ENCODE peak calls at places on chromosome 12, in five cellular contexts. One of them, this sample, is unnamed.

GRCh38 chr12:6437586-6437985 is 7.2 kb upstream of the CD27 start:
- DNase-seq in NCI-H2171: no peak
- DNase-seq in posterior cingulate gyrus: no peak
- DNase-seq in NCI-H2081: no peak
- DNase-seq in activated CD4-positive, CD25-positive, alpha-beta regulatory T cell treated with anti-CD3 and anti-CD28 coated beads, Interleukin-2, amount 50 U/mL, for 72 hours: peak
- DNase-seq in this sample: no peak

GRCh38 chr12:47251919-47252318 is 172.2 kb upstream of the AMIGO2 start:
- DNase-seq in activated CD4-positive, CD25-positive, alpha-beta regulatory T cell treated with anti-CD3 and anti-CD28 coated beads, Interleukin-2, amount 50 U/mL, for 72 hours: no peak
- DNase-seq in NCI-H2081: no peak
- DNase-seq in NCI-H2171: no peak
- DNase-seq in posterior cingulate gyrus: no peak
- DNase-seq in this sample: no peak

GRCh38 chr12:6608592-6609311 is 1.6 kb upstream of the CHD4 start:
- DNase-seq in NCI-H2081: no peak
- DNase-seq in activated CD4-positive, CD25-positive, alpha-beta regulatory T cell treated with anti-CD3 and anti-CD28 coated beads, Interleukin-2, amount 50 U/mL, for 72 hours: no peak
- DNase-seq in posterior cingulate gyrus: no peak
- DNase-seq in NCI-H2171: no peak
- DNase-seq in this sample: no peak

GRCh38 chr12:532908-533565 is 73.3 kb downstream of the B4GALNT3 start:
- DNase-seq in NCI-H2081: no peak
- DNase-seq in NCI-H2171: no peak
- DNase-seq in posterior cingulate gyrus: no peak
- DNase-seq in activated CD4-positive, CD25-positive, alpha-beta regulatory T cell treated with anti-CD3 and anti-CD28 coated beads, Interleukin-2, amount 50 U/mL, for 72 hours: no peak
- DNase-seq in this sample: peak

GRCh38 chr12:26845057-26845666 is 12.2 kb upstream of the ITPR2 start:
- DNase-seq in NCI-H2081: no peak
- DNase-seq in NCI-H2171: no peak
- DNase-seq in posterior cingulate gyrus: peak
- DNase-seq in activated CD4-positive, CD25-positive, alpha-beta regulatory T cell treated with anti-CD3 and anti-CD28 coated beads, Interleukin-2, amount 50 U/mL, for 72 hours: no peak
- DNase-seq in this sample: peak

GRCh38 chr12:41645624-41646023 is 457.5 kb downstream of the PDZRN4 start:
- DNase-seq in NCI-H2171: no peak
- DNase-seq in posterior cingulate gyrus: no peak
- DNase-seq in activated CD4-positive, CD25-positive, alpha-beta regulatory T cell treated with anti-CD3 and anti-CD28 coated beads, Interleukin-2, amount 50 U/mL, for 72 hours: no peak
- DNase-seq in NCI-H2081: no peak
- DNase-seq in this sample: no peak

GRCh38 chr12:31672521-31672920 is 13.0 kb downstream of the ETFBKMT start:
- DNase-seq in posterior cingulate gyrus: no peak
- DNase-seq in NCI-H2081: no peak
- DNase-seq in activated CD4-positive, CD25-positive, alpha-beta regulatory T cell treated with anti-CD3 and anti-CD28 coated beads, Interleukin-2, amount 50 U/mL, for 72 hours: no peak
- DNase-seq in NCI-H2171: no peak
- DNase-seq in this sample: no peak

GRCh38 chr12:118356809-118357326 is 15.8 kb downstream of the TAOK3 start:
- DNase-seq in NCI-H2081: no peak
- DNase-seq in activated CD4-positive, CD25-positive, alpha-beta regulatory T cell treated with anti-CD3 and anti-CD28 coated beads, Interleukin-2, amount 50 U/mL, for 72 hours: no peak
- DNase-seq in posterior cingulate gyrus: no peak
- DNase-seq in NCI-H2171: no peak
- DNase-seq in this sample: peak

GRCh38 chr12:42261708-42262107 is 23.7 kb upstream of the YAF2 start:
- DNase-seq in NCI-H2171: no peak
- DNase-seq in NCI-H2081: no peak
- DNase-seq in posterior cingulate gyrus: no peak
- DNase-seq in activated CD4-positive, CD25-positive, alpha-beta regulatory T cell treated with anti-CD3 and anti-CD28 coated beads, Interleukin-2, amount 50 U/mL, for 72 hours: no peak
- DNase-seq in this sample: no peak

GRCh38 chr12:7781274-7781673 is 7.9 kb upstream of the NANOG start:
- DNase-seq in NCI-H2081: no peak
- DNase-seq in activated CD4-positive, CD25-positive, alpha-beta regulatory T cell treated with anti-CD3 and anti-CD28 coated beads, Interleukin-2, amount 50 U/mL, for 72 hours: no peak
- DNase-seq in NCI-H2171: no peak
- DNase-seq in posterior cingulate gyrus: no peak
- DNase-seq in this sample: no peak

GRCh38 chr12:27119797-27120196 is 37.4 kb upstream of the C12orf71 start:
- DNase-seq in activated CD4-positive, CD25-positive, alpha-beta regulatory T cell treated with anti-CD3 and anti-CD28 coated beads, Interleukin-2, amount 50 U/mL, for 72 hours: no peak
- DNase-seq in NCI-H2081: no peak
- DNase-seq in NCI-H2171: no peak
- DNase-seq in posterior cingulate gyrus: no peak
- DNase-seq in this sample: no peak

GRCh38 chr12:98373019-98373554 is 142.3 kb upstream of the TMPO start:
- DNase-seq in NCI-H2081: peak
- DNase-seq in NCI-H2171: peak
- DNase-seq in activated CD4-positive, CD25-positive, alpha-beta regulatory T cell treated with anti-CD3 and anti-CD28 coated beads, Interleukin-2, amount 50 U/mL, for 72 hours: no peak
- DNase-seq in posterior cingulate gyrus: no peak
- DNase-seq in this sample: peak

GRCh38 chr12:116431677-116432300 is 127.4 kb upstream of the MAP1LC3B2 start:
- DNase-seq in NCI-H2081: no peak
- DNase-seq in activated CD4-positive, CD25-positive, alpha-beta regulatory T cell treated with anti-CD3 and anti-CD28 coated beads, Interleukin-2, amount 50 U/mL, for 72 hours: no peak
- DNase-seq in NCI-H2171: no peak
- DNase-seq in posterior cingulate gyrus: no peak
- DNase-seq in this sample: no peak

GRCh38 chr12:2273288-2273687 is 220.5 kb downstream of the CACNA1C start:
- DNase-seq in NCI-H2081: no peak
- DNase-seq in activated CD4-positive, CD25-positive, alpha-beta regulatory T cell treated with anti-CD3 and anti-CD28 coated beads, Interleukin-2, amount 50 U/mL, for 72 hours: no peak
- DNase-seq in posterior cingulate gyrus: no peak
- DNase-seq in NCI-H2171: no peak
- DNase-seq in this sample: no peak

GRCh38 chr12:65454115-65454823 is 175.8 kb downstream of the MSRB3 start:
- DNase-seq in NCI-H2171: no peak
- DNase-seq in NCI-H2081: no peak
- DNase-seq in posterior cingulate gyrus: no peak
- DNase-seq in activated CD4-positive, CD25-positive, alpha-beta regulatory T cell treated with anti-CD3 and anti-CD28 coated beads, Interleukin-2, amount 50 U/mL, for 72 hours: no peak
- DNase-seq in this sample: no peak

GRCh38 chr12:121814429-121815119 is 10.8 kb downstream of the SETD1B start:
- DNase-seq in activated CD4-positive, CD25-positive, alpha-beta regulatory T cell treated with anti-CD3 and anti-CD28 coated beads, Interleukin-2, amount 50 U/mL, for 72 hours: no peak
- DNase-seq in NCI-H2081: no peak
- DNase-seq in NCI-H2171: no peak
- DNase-seq in posterior cingulate gyrus: no peak
- DNase-seq in this sample: no peak

GRCh38 chr12:6273931-6274687 is 36.4 kb upstream of the PLEKHG6 start:
- DNase-seq in posterior cingulate gyrus: no peak
- DNase-seq in NCI-H2171: no peak
- DNase-seq in activated CD4-positive, CD25-positive, alpha-beta regulatory T cell treated with anti-CD3 and anti-CD28 coated beads, Interleukin-2, amount 50 U/mL, for 72 hours: no peak
- DNase-seq in NCI-H2081: no peak
- DNase-seq in this sample: no peak

GRCh38 chr12:98639526-98639925 is 5.1 kb downstream of the IKBIP start:
- DNase-seq in NCI-H2081: no peak
- DNase-seq in activated CD4-positive, CD25-positive, alpha-beta regulatory T cell treated with anti-CD3 and anti-CD28 coated beads, Interleukin-2, amount 50 U/mL, for 72 hours: no peak
- DNase-seq in NCI-H2171: no peak
- DNase-seq in posterior cingulate gyrus: no peak
- DNase-seq in this sample: no peak

GRCh38 chr12:113912761-113913295 is 53.3 kb downstream of the RBM19 start:
- DNase-seq in activated CD4-positive, CD25-positive, alpha-beta regulatory T cell treated with anti-CD3 and anti-CD28 coated beads, Interleukin-2, amount 50 U/mL, for 72 hours: peak
- DNase-seq in NCI-H2081: peak
- DNase-seq in posterior cingulate gyrus: peak
- DNase-seq in NCI-H2171: peak
- DNase-seq in this sample: peak

GRCh38 chr12:106133136-106134087 is 5.3 kb downstream of the NUAK1 start:
- DNase-seq in activated CD4-positive, CD25-positive, alpha-beta regulatory T cell treated with anti-CD3 and anti-CD28 coated beads, Interleukin-2, amount 50 U/mL, for 72 hours: no peak
- DNase-seq in NCI-H2171: no peak
- DNase-seq in posterior cingulate gyrus: no peak
- DNase-seq in NCI-H2081: no peak
- DNase-seq in this sample: peak

GRCh38 chr12:89960011-89960507 is 251.4 kb upstream of the ATP2B1 start:
- DNase-seq in posterior cingulate gyrus: no peak
- DNase-seq in NCI-H2081: no peak
- DNase-seq in activated CD4-positive, CD25-positive, alpha-beta regulatory T cell treated with anti-CD3 and anti-CD28 coated beads, Interleukin-2, amount 50 U/mL, for 72 hours: no peak
- DNase-seq in NCI-H2171: no peak
- DNase-seq in this sample: peak

GRCh38 chr12:91119089-91119488 is 7.8 kb upstream of the LUM start:
- DNase-seq in posterior cingulate gyrus: no peak
- DNase-seq in NCI-H2171: no peak
- DNase-seq in activated CD4-positive, CD25-positive, alpha-beta regulatory T cell treated with anti-CD3 and anti-CD28 coated beads, Interleukin-2, amount 50 U/mL, for 72 hours: no peak
- DNase-seq in NCI-H2081: no peak
- DNase-seq in this sample: peak

GRCh38 chr12:49865109-49865781 is 22.3 kb upstream of the BCDIN3D start:
- DNase-seq in posterior cingulate gyrus: no peak
- DNase-seq in NCI-H2171: no peak
- DNase-seq in activated CD4-positive, CD25-positive, alpha-beta regulatory T cell treated with anti-CD3 and anti-CD28 coated beads, Interleukin-2, amount 50 U/mL, for 72 hours: no peak
- DNase-seq in NCI-H2081: no peak
- DNase-seq in this sample: no peak

GRCh38 chr12:23560611-23561010 is 388.9 kb downstream of the SOX5 start:
- DNase-seq in NCI-H2171: no peak
- DNase-seq in NCI-H2081: no peak
- DNase-seq in activated CD4-positive, CD25-positive, alpha-beta regulatory T cell treated with anti-CD3 and anti-CD28 coated beads, Interleukin-2, amount 50 U/mL, for 72 hours: no peak
- DNase-seq in posterior cingulate gyrus: no peak
- DNase-seq in this sample: no peak

GRCh38 chr12:95784286-95784685 is 6.3 kb downstream of the NTN4 start:
- DNase-seq in NCI-H2081: no peak
- DNase-seq in activated CD4-positive, CD25-positive, alpha-beta regulatory T cell treated with anti-CD3 and anti-CD28 coated beads, Interleukin-2, amount 50 U/mL, for 72 hours: no peak
- DNase-seq in posterior cingulate gyrus: no peak
- DNase-seq in NCI-H2171: no peak
- DNase-seq in this sample: peak

GRCh38 chr12:122021193-122021821 is 377 bp upstream of the BCL7A start:
- DNase-seq in activated CD4-positive, CD25-positive, alpha-beta regulatory T cell treated with anti-CD3 and anti-CD28 coated beads, Interleukin-2, amount 50 U/mL, for 72 hours: no peak
- DNase-seq in NCI-H2171: no peak
- DNase-seq in NCI-H2081: peak
- DNase-seq in posterior cingulate gyrus: no peak
- DNase-seq in this sample: peak

GRCh38 chr12:69837191-69838085 is 12.4 kb downstream of the MYRFL start:
- DNase-seq in posterior cingulate gyrus: no peak
- DNase-seq in NCI-H2081: no peak
- DNase-seq in NCI-H2171: no peak
- DNase-seq in activated CD4-positive, CD25-positive, alpha-beta regulatory T cell treated with anti-CD3 and anti-CD28 coated beads, Interleukin-2, amount 50 U/mL, for 72 hours: no peak
- DNase-seq in this sample: no peak

GRCh38 chr12:50599366-50600095 is 94.7 kb downstream of the DIP2B start:
- DNase-seq in posterior cingulate gyrus: no peak
- DNase-seq in NCI-H2171: no peak
- DNase-seq in activated CD4-positive, CD25-positive, alpha-beta regulatory T cell treated with anti-CD3 and anti-CD28 coated beads, Interleukin-2, amount 50 U/mL, for 72 hours: no peak
- DNase-seq in NCI-H2081: no peak
- DNase-seq in this sample: no peak

GRCh38 chr12:115485967-115486366 is 791.5 kb downstream of the MED13L start:
- DNase-seq in NCI-H2081: no peak
- DNase-seq in posterior cingulate gyrus: no peak
- DNase-seq in NCI-H2171: no peak
- DNase-seq in activated CD4-positive, CD25-positive, alpha-beta regulatory T cell treated with anti-CD3 and anti-CD28 coated beads, Interleukin-2, amount 50 U/mL, for 72 hours: no peak
- DNase-seq in this sample: no peak

GRCh38 chr12:128365831-128366231 is 98.9 kb downstream of the TMEM132C start:
- DNase-seq in NCI-H2171: no peak
- DNase-seq in posterior cingulate gyrus: peak
- DNase-seq in activated CD4-positive, CD25-positive, alpha-beta regulatory T cell treated with anti-CD3 and anti-CD28 coated beads, Interleukin-2, amount 50 U/mL, for 72 hours: no peak
- DNase-seq in NCI-H2081: no peak
- DNase-seq in this sample: no peak

GRCh38 chr12:47844264-47845020 is 24.7 kb upstream of the HDAC7 start:
- DNase-seq in NCI-H2171: no peak
- DNase-seq in posterior cingulate gyrus: peak
- DNase-seq in activated CD4-positive, CD25-positive, alpha-beta regulatory T cell treated with anti-CD3 and anti-CD28 coated beads, Interleukin-2, amount 50 U/mL, for 72 hours: no peak
- DNase-seq in NCI-H2081: no peak
- DNase-seq in this sample: no peak

GRCh38 chr12:46260153-46260912 is 8.5 kb downstream of the SLC38A1 start:
- DNase-seq in posterior cingulate gyrus: no peak
- DNase-seq in NCI-H2081: no peak
- DNase-seq in NCI-H2171: no peak
- DNase-seq in activated CD4-positive, CD25-positive, alpha-beta regulatory T cell treated with anti-CD3 and anti-CD28 coated beads, Interleukin-2, amount 50 U/mL, for 72 hours: no peak
- DNase-seq in this sample: peak

GRCh38 chr12:32708926-32709325 is 29.8 kb downstream of the DNM1L start:
- DNase-seq in NCI-H2171: no peak
- DNase-seq in posterior cingulate gyrus: no peak
- DNase-seq in activated CD4-positive, CD25-positive, alpha-beta regulatory T cell treated with anti-CD3 and anti-CD28 coated beads, Interleukin-2, amount 50 U/mL, for 72 hours: no peak
- DNase-seq in NCI-H2081: no peak
- DNase-seq in this sample: no peak

GRCh38 chr12:79681008-79681590 is 9.7 kb downstream of the PAWR start:
- DNase-seq in NCI-H2081: no peak
- DNase-seq in posterior cingulate gyrus: no peak
- DNase-seq in activated CD4-positive, CD25-positive, alpha-beta regulatory T cell treated with anti-CD3 and anti-CD28 coated beads, Interleukin-2, amount 50 U/mL, for 72 hours: no peak
- DNase-seq in NCI-H2171: no peak
- DNase-seq in this sample: peak

GRCh38 chr12:25725874-25726273 is 172.8 kb upstream of the LMNTD1 start:
- DNase-seq in posterior cingulate gyrus: no peak
- DNase-seq in NCI-H2171: no peak
- DNase-seq in NCI-H2081: no peak
- DNase-seq in activated CD4-positive, CD25-positive, alpha-beta regulatory T cell treated with anti-CD3 and anti-CD28 coated beads, Interleukin-2, amount 50 U/mL, for 72 hours: no peak
- DNase-seq in this sample: peak

GRCh38 chr12:80056845-80057244 is 42.5 kb upstream of the OTOGL start:
- DNase-seq in activated CD4-positive, CD25-positive, alpha-beta regulatory T cell treated with anti-CD3 and anti-CD28 coated beads, Interleukin-2, amount 50 U/mL, for 72 hours: no peak
- DNase-seq in NCI-H2081: peak
- DNase-seq in NCI-H2171: no peak
- DNase-seq in posterior cingulate gyrus: no peak
- DNase-seq in this sample: no peak

GRCh38 chr12:94769040-94769420 is 118.7 kb upstream of the TMCC3 start:
- DNase-seq in NCI-H2081: no peak
- DNase-seq in activated CD4-positive, CD25-positive, alpha-beta regulatory T cell treated with anti-CD3 and anti-CD28 coated beads, Interleukin-2, amount 50 U/mL, for 72 hours: no peak
- DNase-seq in posterior cingulate gyrus: no peak
- DNase-seq in NCI-H2171: no peak
- DNase-seq in this sample: no peak